ENCODE peak calls at places on chromosomes 1 and 21, in five cellular contexts. X is brain microvascular endothelial cell, I is right atrium auricular region, S is psoas muscle, U is IMR-90. Q is an unnamed sample. For H3K27me3, the result is how much of the 10 kb centered on the place peaks cover.

GRCh38 chr1:227437495-227438008 is 119.3 kb upstream of the CDC42BPA start:
- DNase-seq in X (peak), I (no peak), S (no peak), U (peak), Q (no peak)

GRCh38 chr1:27436204-27437159 is 44.1 kb downstream of the GPR3 start:
- DNase-seq in U (peak), I (no peak), X (peak), S (no peak), Q (peak)

GRCh38 chr21:44425895-44426662 is 29.2 kb upstream of the LRRC3 start:
- DNase-seq in I (no peak), X (no peak), U (no peak), S (peak), Q (no peak)

GRCh38 chr1:114292194-114292593 is 138.5 kb upstream of the SYT6 start:
- DNase-seq in U (no peak), X (no peak), I (no peak), S (no peak), Q (no peak)

GRCh38 chr1:163820190-163820589 is 498.4 kb downstream of the NUF2 start:
- DNase-seq in X (no peak), U (no peak), S (no peak), I (no peak), Q (no peak)

GRCh38 chr1:224539971-224540370 is 76.1 kb upstream of the CNIH3 start:
- DNase-seq in S (no peak), X (no peak), U (peak), I (no peak), Q (no peak)

GRCh38 chr1:56866656-56867055 is 12.1 kb downstream of the C8A start:
- DNase-seq in I (no peak), U (peak), S (no peak), X (peak), Q (no peak)

GRCh38 chr1:76095800-76096199 is 21.3 kb downstream of the ST6GALNAC3 start:
- DNase-seq in S (no peak), U (no peak), I (no peak), X (no peak), Q (no peak)

GRCh38 chr1:234862944-234863515 is 253.1 kb upstream of the IRF2BP2 start:
- DNase-seq in X (peak), S (peak), U (peak), I (peak), Q (no peak)

GRCh38 chr1:189597083-189597482 is 880.6 kb downstream of the BRINP3 start:
- DNase-seq in X (no peak), I (no peak), S (no peak), U (no peak), Q (no peak)

GRCh38 chr1:228082975-228083870 is 715 bp downstream of the ARF1 start:
- DNase-seq in X (no peak), S (peak), I (no peak), U (peak), Q (no peak)

GRCh38 chr1:241847796-241848668 is at the start of gene EXO1:
- DNase-seq in U (peak), S (peak), I (peak), X (peak), Q (peak)

GRCh38 chr1:207959995-207960745 is 49.2 kb upstream of the CD34 start:
- DNase-seq in X (no peak), S (no peak), U (no peak), I (no peak), Q (no peak)

GRCh38 chr1:203672354-203672753 is 45.7 kb downstream of the ATP2B4 start:
- DNase-seq in U (peak), X (peak), I (no peak), S (peak), Q (no peak)

GRCh38 chr1:226743259-226743658 is 4.2 kb upstream of the ITPKB start:
- DNase-seq in X (no peak), S (no peak), I (no peak), U (no peak), Q (no peak)

GRCh38 chr1:114956570-114956969 is 73.1 kb upstream of the TSHB start:
- DNase-seq in I (no peak), U (no peak), S (no peak), X (peak), Q (no peak)

GRCh38 chr1:235275223-235275622 is 52.8 kb downstream of the ARID4B start:
- DNase-seq in X (no peak), I (no peak), S (no peak), U (no peak), Q (no peak)

GRCh38 chr1:192401832-192402231 is 85.0 kb downstream of the RGS21 start:
- DNase-seq in U (peak), S (no peak), X (peak), I (no peak), Q (no peak)

GRCh38 chr1:231414260-231415016 is 7.6 kb downstream of the EGLN1 start:
- DNase-seq in U (no peak), X (no peak), I (no peak), S (peak), Q (no peak)

GRCh38 chr1:214498030-214498429 is 53.4 kb downstream of the PTPN14 start:
- DNase-seq in S (no peak), I (no peak), X (no peak), U (no peak), Q (no peak)

GRCh38 chr1:163082971-163083370 is 13.8 kb downstream of the RGS4 start:
- DNase-seq in S (no peak), U (no peak), I (no peak), X (no peak), Q (no peak)

GRCh38 chr1:205313681-205314308 is 7.8 kb downstream of the NUAK2 start:
- DNase-seq in S (peak), U (peak), X (peak), I (peak), Q (peak)

GRCh38 chr1:47972864-47973437 is 24.2 kb downstream of the TRABD2B start:
- DNase-seq in I (no peak), X (no peak), S (no peak), U (no peak), Q (no peak)

GRCh38 chr1:66788231-66788939 is 12.7 kb downstream of the INSL5 start:
- DNase-seq in X (no peak), I (no peak), S (no peak), U (no peak), Q (peak)

GRCh38 chr21:26961704-26962103 is 5.2 kb downstream of the ADAMTS5 start:
- DNase-seq in I (no peak), X (no peak), U (no peak), S (no peak), Q (no peak)

GRCh38 chr1:201982923-201983805 is 716 bp downstream of the RNPEP start:
- DNase-seq in X (peak), I (peak), U (peak), S (peak), Q (peak)
- H3K27ac ChIP-seq in X (peak), I (peak), U (peak), S (peak), Q (peak)

GRCh38 chr1:4657920-4658585 is 3.6 kb downstream of the AJAP1 start:
- DNase-seq in U (no peak), X (no peak), S (peak), I (no peak), Q (no peak)
- H3K27me3 ChIP-seq in U (under half), X (under half), S (half or more), I (under half), Q (under half)

GRCh38 chr1:10075732-10076131 is 43.0 kb downstream of the UBE4B start:
- DNase-seq in X (no peak), S (no peak), I (no peak), U (no peak), Q (no peak)
- H3K27ac ChIP-seq in X (no peak), S (no peak), I (no peak), U (no peak), Q (no peak)

DNA sequence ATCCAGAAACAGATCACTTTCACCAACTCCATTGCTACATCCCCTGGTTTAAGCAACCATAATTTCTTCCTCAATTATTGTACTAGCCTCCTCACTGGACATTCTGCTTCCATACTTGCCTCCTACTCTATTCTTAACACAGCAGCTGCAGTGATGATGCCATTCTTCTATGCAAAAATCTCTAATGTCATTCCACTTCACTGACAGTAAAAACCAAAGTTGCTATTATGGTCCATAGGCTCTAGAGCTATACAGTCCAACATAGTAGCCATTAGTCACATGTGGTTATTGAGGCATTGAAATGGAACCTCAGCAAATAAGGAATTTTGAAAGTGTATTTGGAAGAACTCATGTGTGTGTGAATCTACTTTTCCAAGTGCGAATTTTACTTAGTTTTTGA is 110.7 kb upstream of the KIAA0040 start:
- DNase-seq in U (no peak), S (no peak), I (no peak), X (no peak), Q (no peak)
- H3K27me3 ChIP-seq in U (under half), S (under half), I (under half), X (under half), Q (under half)

Q was measured in CD4-positive, alpha-beta memory T cell.